ENCODE peak calls at places on chromosomes 5 and 9, in four cellular contexts. One of them, this sample, is unnamed. For H3K4me1, the result is how much of the 10 kb centered on the place peaks cover.

GRCh38 chr5:111197523-111197922 is 26.7 kb upstream of the CAMK4 start:
- DNase-seq in mesenchymal stem cell: peak
- DNase-seq in uterus: peak
- DNase-seq in heart right ventricle: no peak
- DNase-seq in this sample: peak

GRCh38 chr9:134316444-134317160 is 9.7 kb upstream of the RXRA start:
- DNase-seq in mesenchymal stem cell: no peak
- DNase-seq in heart right ventricle: no peak
- DNase-seq in uterus: peak
- DNase-seq in this sample: peak

GRCh38 chr5:89827960-89828359 is 581.6 kb downstream of the CETN3 start:
- DNase-seq in heart right ventricle: no peak
- DNase-seq in uterus: no peak
- DNase-seq in mesenchymal stem cell: no peak
- DNase-seq in this sample: no peak

GRCh38 chr5:158519433-158520025 is 580.2 kb downstream of the EBF1 start:
- DNase-seq in mesenchymal stem cell: no peak
- DNase-seq in heart right ventricle: no peak
- DNase-seq in uterus: no peak
- DNase-seq in this sample: no peak

GRCh38 chr5:64489857-64490256 is 16.0 kb upstream of the RGS7BP start:
- DNase-seq in heart right ventricle: no peak
- DNase-seq in mesenchymal stem cell: no peak
- DNase-seq in uterus: no peak
- DNase-seq in this sample: no peak

GRCh38 chr9:87280421-87280820 is 217.2 kb upstream of the DAPK1 start:
- DNase-seq in uterus: no peak
- DNase-seq in heart right ventricle: no peak
- DNase-seq in mesenchymal stem cell: peak
- DNase-seq in this sample: no peak

GRCh38 chr9:14967450-14968321 is 57.5 kb upstream of the FREM1 start:
- DNase-seq in uterus: no peak
- DNase-seq in heart right ventricle: no peak
- DNase-seq in mesenchymal stem cell: no peak
- DNase-seq in this sample: no peak

GRCh38 chr9:72509635-72510034 is 11.8 kb upstream of the TMC1 start:
- DNase-seq in uterus: no peak
- DNase-seq in heart right ventricle: no peak
- DNase-seq in mesenchymal stem cell: peak
- DNase-seq in this sample: no peak

GRCh38 chr5:175162036-175162435 is 281.9 kb downstream of the DRD1 start:
- DNase-seq in mesenchymal stem cell: no peak
- DNase-seq in uterus: no peak
- DNase-seq in heart right ventricle: no peak
- DNase-seq in this sample: no peak

GRCh38 chr9:82598254-82599039 is 464.5 kb downstream of the RASEF start:
- DNase-seq in heart right ventricle: no peak
- DNase-seq in uterus: no peak
- DNase-seq in mesenchymal stem cell: peak
- DNase-seq in this sample: no peak

GRCh38 chr9:130030821-130031481 is 12.0 kb downstream of the FNBP1 start:
- DNase-seq in mesenchymal stem cell: no peak
- DNase-seq in uterus: no peak
- DNase-seq in heart right ventricle: no peak
- DNase-seq in this sample: no peak

GRCh38 chr5:156896545-156896944 is 46.5 kb downstream of the PPP1R2B start:
- DNase-seq in heart right ventricle: no peak
- DNase-seq in mesenchymal stem cell: no peak
- DNase-seq in uterus: no peak
- DNase-seq in this sample: no peak

GRCh38 chr9:85741112-85741874 is 461 bp downstream of the AGTPBP1 start:
- DNase-seq in heart right ventricle: peak
- DNase-seq in mesenchymal stem cell: peak
- DNase-seq in uterus: no peak
- DNase-seq in this sample: no peak

GRCh38 chr5:68224561-68225187 is 9.1 kb downstream of the PIK3R1 start:
- DNase-seq in uterus: no peak
- DNase-seq in mesenchymal stem cell: no peak
- DNase-seq in heart right ventricle: no peak
- DNase-seq in this sample: no peak

GRCh38 chr9:15491950-15492349 is 18.8 kb downstream of the PSIP1 start:
- DNase-seq in heart right ventricle: no peak
- DNase-seq in uterus: no peak
- DNase-seq in mesenchymal stem cell: no peak
- DNase-seq in this sample: no peak

GRCh38 chr9:73009649-73010288 is 56.9 kb upstream of the ALDH1A1 start:
- DNase-seq in mesenchymal stem cell: peak
- DNase-seq in heart right ventricle: no peak
- DNase-seq in uterus: no peak
- DNase-seq in this sample: no peak

GRCh38 chr9:78970375-78970774 is 601.4 kb upstream of the TLE4 start:
- DNase-seq in heart right ventricle: no peak
- DNase-seq in uterus: no peak
- DNase-seq in mesenchymal stem cell: no peak
- DNase-seq in this sample: no peak

GRCh38 chr9:134814598-134815215 is 65.9 kb upstream of the FCN2 start:
- DNase-seq in uterus: no peak
- DNase-seq in mesenchymal stem cell: no peak
- DNase-seq in heart right ventricle: no peak
- DNase-seq in this sample: no peak

GRCh38 chr9:93003552-93004407 is 54.7 kb upstream of the SUSD3 start:
- DNase-seq in mesenchymal stem cell: peak
- DNase-seq in uterus: peak
- DNase-seq in heart right ventricle: peak
- DNase-seq in this sample: no peak
- H3K4me1 ChIP-seq in mesenchymal stem cell: under half
- H3K4me1 ChIP-seq in uterus: under half
- H3K4me1 ChIP-seq in heart right ventricle: under half
- H3K4me1 ChIP-seq in this sample: under half

GRCh38 chr9:120385606-120386389 is 194.2 kb downstream of the CDK5RAP2 start:
- DNase-seq in mesenchymal stem cell: no peak
- DNase-seq in heart right ventricle: no peak
- DNase-seq in uterus: no peak
- DNase-seq in this sample: no peak

GRCh38 chr9:120382453-120382852 is 197.5 kb downstream of the CDK5RAP2 start:
- DNase-seq in uterus: no peak
- DNase-seq in heart right ventricle: no peak
- DNase-seq in mesenchymal stem cell: no peak
- DNase-seq in this sample: no peak

GRCh38 chr9:120384925-120385272 is 195.1 kb downstream of the CDK5RAP2 start:
- DNase-seq in mesenchymal stem cell: no peak
- DNase-seq in heart right ventricle: no peak
- DNase-seq in uterus: no peak
- DNase-seq in this sample: no peak

GRCh38 chr9:120383611-120383998 is 196.4 kb downstream of the CDK5RAP2 start:
- DNase-seq in uterus: no peak
- DNase-seq in mesenchymal stem cell: no peak
- DNase-seq in heart right ventricle: no peak
- DNase-seq in this sample: no peak

DNA sequence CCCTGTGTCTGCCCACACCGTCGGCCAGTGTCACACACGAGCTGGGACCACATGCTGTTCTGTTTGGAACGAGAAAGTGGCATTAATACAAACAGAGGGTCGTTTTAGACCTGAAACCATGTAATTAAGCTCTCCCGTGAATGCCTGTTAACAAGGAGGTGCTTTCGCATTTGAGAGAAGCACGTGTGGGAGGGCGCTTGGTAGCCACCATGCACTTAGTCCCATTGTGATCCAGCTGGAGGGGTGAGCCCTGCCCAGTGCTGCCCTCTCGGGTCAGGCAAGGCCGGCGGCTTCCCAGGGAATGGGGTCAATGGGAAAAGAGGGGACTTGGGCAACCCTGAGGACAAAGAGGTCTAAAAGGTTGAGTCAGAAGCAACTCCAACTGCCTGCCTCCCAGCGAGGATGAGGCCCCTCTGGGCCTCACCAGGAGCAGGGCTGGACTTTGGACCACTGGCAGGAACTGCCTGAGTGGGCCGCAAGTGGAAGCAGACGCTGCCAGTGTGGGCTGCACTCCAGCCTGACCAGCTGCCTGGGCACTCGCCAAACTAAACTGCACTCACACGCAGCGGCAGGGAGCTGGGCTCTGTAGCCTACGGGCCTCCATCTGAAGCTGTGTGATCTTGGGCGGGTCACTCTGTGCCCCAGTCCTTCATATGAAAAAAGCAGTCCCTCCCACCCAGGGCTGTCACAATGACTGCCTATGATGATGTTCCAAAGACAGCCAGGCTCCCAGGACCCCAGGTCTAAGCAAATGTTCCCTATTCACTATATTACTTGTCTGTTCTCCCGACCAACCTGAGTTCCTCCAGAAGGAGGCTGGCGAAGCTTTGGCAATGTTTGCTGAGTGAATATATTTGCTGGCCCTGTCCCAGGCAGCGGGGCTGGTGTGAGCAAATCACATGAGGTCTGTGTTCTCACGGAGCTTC is 195.7 kb downstream of the CDK5RAP2 start:
- DNase-seq in heart right ventricle: no peak
- DNase-seq in uterus: no peak
- DNase-seq in mesenchymal stem cell: no peak
- DNase-seq in this sample: peak
- H3K27ac ChIP-seq in heart right ventricle: no peak
- H3K27ac ChIP-seq in uterus: no peak
- H3K27ac ChIP-seq in mesenchymal stem cell: no peak
- H3K27ac ChIP-seq in this sample: no peak

DNA sequence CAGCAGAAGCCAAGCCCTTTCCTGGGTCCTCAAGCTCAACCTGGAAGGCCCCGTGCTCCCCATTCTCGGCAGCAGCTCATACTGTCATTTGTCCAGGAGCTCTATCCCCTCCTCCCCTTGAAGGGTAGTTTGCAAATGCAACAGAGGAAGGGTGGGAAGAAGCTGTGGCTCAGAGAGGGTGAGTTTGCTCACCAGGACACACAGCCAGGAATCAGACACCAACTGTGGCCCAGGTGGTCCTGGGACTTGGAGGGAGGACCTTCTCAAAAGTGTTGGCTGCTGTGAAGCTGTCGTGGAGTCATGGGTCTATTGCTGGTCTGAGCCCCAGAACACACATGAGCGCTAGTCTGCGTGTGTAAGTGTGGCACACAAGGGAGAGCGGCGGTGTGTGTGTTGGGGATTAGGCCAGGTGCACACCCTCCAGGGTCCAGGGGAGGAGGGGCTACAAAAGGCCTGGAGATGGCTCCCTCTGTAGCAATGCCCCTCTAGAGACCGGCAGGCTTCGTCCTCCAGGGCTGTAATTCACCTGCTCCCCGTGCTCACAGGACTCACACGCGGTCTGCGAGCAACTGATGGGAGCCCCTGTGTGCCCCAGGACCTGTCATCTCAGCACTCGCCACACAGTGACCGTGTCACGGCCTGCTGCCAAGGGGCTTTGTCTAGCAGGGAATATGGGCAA is 8.2 kb upstream of the RPS14 start:
- DNase-seq in uterus: no peak
- DNase-seq in heart right ventricle: no peak
- DNase-seq in mesenchymal stem cell: no peak
- DNase-seq in this sample: no peak
- H3K4me3 ChIP-seq in uterus: no peak
- H3K4me3 ChIP-seq in heart right ventricle: no peak
- H3K4me3 ChIP-seq in mesenchymal stem cell: no peak
- H3K4me3 ChIP-seq in this sample: no peak

GRCh38 chr9:136091582-136092352 is 3.3 kb downstream of the NACC2 start:
- DNase-seq in mesenchymal stem cell: no peak
- DNase-seq in heart right ventricle: no peak
- DNase-seq in uterus: no peak
- DNase-seq in this sample: peak
- H3K4me1 ChIP-seq in mesenchymal stem cell: half or more
- H3K4me1 ChIP-seq in heart right ventricle: half or more
- H3K4me1 ChIP-seq in uterus: under half
- H3K4me1 ChIP-seq in this sample: under half

GRCh38 chr5:96901384-96901783 is 25.1 kb downstream of the ERAP2 start:
- DNase-seq in mesenchymal stem cell: no peak
- DNase-seq in heart right ventricle: no peak
- DNase-seq in uterus: no peak
- DNase-seq in this sample: no peak

GRCh38 chr5:96896806-96897205 is 20.5 kb downstream of the ERAP2 start:
- DNase-seq in heart right ventricle: no peak
- DNase-seq in uterus: no peak
- DNase-seq in mesenchymal stem cell: no peak
- DNase-seq in this sample: no peak

GRCh38 chr5:96893342-96893741 is 17.0 kb downstream of the ERAP2 start:
- DNase-seq in heart right ventricle: no peak
- DNase-seq in mesenchymal stem cell: peak
- DNase-seq in uterus: no peak
- DNase-seq in this sample: no peak

GRCh38 chr5:96901841-96902240 is 25.5 kb downstream of the ERAP2 start:
- DNase-seq in mesenchymal stem cell: no peak
- DNase-seq in uterus: no peak
- DNase-seq in heart right ventricle: no peak
- DNase-seq in this sample: no peak

GRCh38 chr5:96896285-96896711 is 20.0 kb downstream of the ERAP2 start:
- DNase-seq in uterus: no peak
- DNase-seq in mesenchymal stem cell: no peak
- DNase-seq in heart right ventricle: no peak
- DNase-seq in this sample: no peak
- H3K27ac ChIP-seq in uterus: no peak
- H3K27ac ChIP-seq in mesenchymal stem cell: no peak
- H3K27ac ChIP-seq in heart right ventricle: no peak
- H3K27ac ChIP-seq in this sample: no peak

GRCh38 chr9:19173598-19174125 is 46.4 kb upstream of the PLIN2 start:
- DNase-seq in mesenchymal stem cell: no peak
- DNase-seq in uterus: no peak
- DNase-seq in heart right ventricle: no peak
- DNase-seq in this sample: no peak
- H3K4me3 ChIP-seq in mesenchymal stem cell: no peak
- H3K4me3 ChIP-seq in uterus: no peak
- H3K4me3 ChIP-seq in heart right ventricle: no peak
- H3K4me3 ChIP-seq in this sample: no peak